ENCODE peak calls at places on chromosome 10, in seven cellular contexts. J is neural crest cell, D is AG04450, I is AG10803, G is brain microvascular endothelial cell, Y is HFF-Myc, L is PC-3. Q is an unnamed sample.

GRCh38 chr10:129462257-129462795 is 4.7 kb upstream of the MGMT start:
- DNase-seq in J (no peak), D (no peak), I (no peak), G (no peak), Y (no peak), L (no peak), Q (no peak)

GRCh38 chr10:96502561-96503267 is 11.0 kb downstream of the TLL2 start:
- DNase-seq in J (no peak), D (no peak), I (no peak), G (no peak), Y (no peak), L (no peak), Q (no peak)

GRCh38 chr10:85430991-85431390 is 935.6 kb downstream of the GRID1 start:
- DNase-seq in J (no peak), D (no peak), I (no peak), G (peak), Y (no peak), L (no peak), Q (no peak)

GRCh38 chr10:45421231-45422097 is 47.4 kb downstream of the ALOX5 start:
- DNase-seq in J (no peak), D (no peak), I (no peak), G (no peak), Y (no peak), L (no peak), Q (no peak)

GRCh38 chr10:97039538-97040247 is 146.1 kb downstream of the SLIT1 start:
- DNase-seq in J (no peak), D (no peak), I (no peak), G (no peak), Y (no peak), L (no peak), Q (no peak)

GRCh38 chr10:47159361-47160228 is 140.4 kb upstream of the GDF10 start:
- DNase-seq in J (no peak), D (no peak), I (peak), G (no peak), Y (peak), L (peak), Q (no peak)

GRCh38 chr10:79139124-79139835 is 70.5 kb downstream of the ZMIZ1 start:
- DNase-seq in J (no peak), D (peak), I (peak), G (peak), Y (no peak), L (no peak), Q (peak)

GRCh38 chr10:35493196-35494118 is 111.7 kb upstream of the GJD4 start:
- DNase-seq in J (no peak), D (no peak), I (no peak), G (no peak), Y (no peak), L (peak), Q (no peak)

GRCh38 chr10:6300106-6300783 is 97.5 kb downstream of the PFKFB3 start:
- DNase-seq in J (no peak), D (peak), I (peak), G (no peak), Y (peak), L (peak), Q (no peak)

GRCh38 chr10:98460837-98461499 is 14.2 kb upstream of the HPS1 start:
- DNase-seq in J (no peak), D (peak), I (peak), G (peak), Y (peak), L (peak), Q (peak)

GRCh38 chr10:122786269-122786668 is 59.4 kb downstream of the CUZD1 start:
- DNase-seq in J (peak), D (no peak), I (peak), G (peak), Y (peak), L (peak), Q (peak)

GRCh38 chr10:74011762-74012161 is 13.8 kb downstream of the VCL start:
- DNase-seq in J (no peak), D (peak), I (peak), G (peak), Y (no peak), L (peak), Q (peak)

GRCh38 chr10:8044908-8045727 is 9.4 kb upstream of the GATA3 start:
- DNase-seq in J (no peak), D (no peak), I (no peak), G (no peak), Y (no peak), L (no peak), Q (no peak)

GRCh38 chr10:21020545-21020944 is 123.4 kb upstream of the NEBL start:
- DNase-seq in J (no peak), D (no peak), I (no peak), G (no peak), Y (no peak), L (peak), Q (peak)

GRCh38 chr10:52438119-52438518 is 124.0 kb downstream of the DKK1 start:
- DNase-seq in J (no peak), D (no peak), I (no peak), G (no peak), Y (no peak), L (no peak), Q (no peak)

GRCh38 chr10:72952189-72952900 is 2.3 kb downstream of the PLA2G12B start:
- DNase-seq in J (no peak), D (no peak), I (no peak), G (no peak), Y (no peak), L (peak), Q (no peak)

GRCh38 chr10:63670291-63670898 is 149.2 kb downstream of the REEP3 start:
- DNase-seq in J (no peak), D (no peak), I (peak), G (no peak), Y (no peak), L (no peak), Q (peak)

GRCh38 chr10:6202684-6203330 is at the start of gene PFKFB3:
- DNase-seq in J (peak), D (peak), I (peak), G (peak), Y (peak), L (peak), Q (peak)

GRCh38 chr10:55311823-55312431 is 510.9 kb upstream of the PCDH15 start:
- DNase-seq in J (no peak), D (no peak), I (no peak), G (no peak), Y (peak), L (peak), Q (no peak)

GRCh38 chr10:35375091-35375765 is 38.9 kb downstream of the CCNY start:
- DNase-seq in J (no peak), D (no peak), I (no peak), G (no peak), Y (no peak), L (peak), Q (peak)

GRCh38 chr10:44557596-44558191 is 172.8 kb upstream of the CXCL12 start:
- DNase-seq in J (no peak), D (no peak), I (peak), G (no peak), Y (no peak), L (no peak), Q (peak)

DNA sequence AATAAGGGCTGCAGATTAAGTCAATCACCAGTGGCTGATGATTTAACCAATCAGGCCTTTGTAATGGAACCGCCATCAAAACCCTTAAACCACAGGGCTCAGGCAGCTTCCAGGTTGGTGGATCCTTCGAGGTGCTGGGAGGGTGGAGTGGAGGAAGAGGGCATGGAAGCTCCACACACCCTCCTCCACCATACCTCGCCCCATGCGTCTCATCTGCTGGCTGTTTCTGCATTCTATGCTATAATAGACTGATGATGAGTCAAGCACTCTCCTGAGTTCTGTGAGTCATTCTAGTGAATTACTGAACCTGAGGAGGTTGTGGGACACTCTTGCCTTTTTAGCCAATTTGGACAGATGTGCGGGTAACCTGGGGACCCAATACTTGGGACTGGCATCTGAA is 43.9 kb downstream of the CHST15 start:
- DNase-seq in J (no peak), D (no peak), I (no peak), G (peak), Y (no peak), L (peak), Q (peak)
- TF ChIP-seq CTCF in J (no peak), D (no peak), I (no peak), G (no peak), Y (no peak), L (no peak), Q (no peak)

DNA sequence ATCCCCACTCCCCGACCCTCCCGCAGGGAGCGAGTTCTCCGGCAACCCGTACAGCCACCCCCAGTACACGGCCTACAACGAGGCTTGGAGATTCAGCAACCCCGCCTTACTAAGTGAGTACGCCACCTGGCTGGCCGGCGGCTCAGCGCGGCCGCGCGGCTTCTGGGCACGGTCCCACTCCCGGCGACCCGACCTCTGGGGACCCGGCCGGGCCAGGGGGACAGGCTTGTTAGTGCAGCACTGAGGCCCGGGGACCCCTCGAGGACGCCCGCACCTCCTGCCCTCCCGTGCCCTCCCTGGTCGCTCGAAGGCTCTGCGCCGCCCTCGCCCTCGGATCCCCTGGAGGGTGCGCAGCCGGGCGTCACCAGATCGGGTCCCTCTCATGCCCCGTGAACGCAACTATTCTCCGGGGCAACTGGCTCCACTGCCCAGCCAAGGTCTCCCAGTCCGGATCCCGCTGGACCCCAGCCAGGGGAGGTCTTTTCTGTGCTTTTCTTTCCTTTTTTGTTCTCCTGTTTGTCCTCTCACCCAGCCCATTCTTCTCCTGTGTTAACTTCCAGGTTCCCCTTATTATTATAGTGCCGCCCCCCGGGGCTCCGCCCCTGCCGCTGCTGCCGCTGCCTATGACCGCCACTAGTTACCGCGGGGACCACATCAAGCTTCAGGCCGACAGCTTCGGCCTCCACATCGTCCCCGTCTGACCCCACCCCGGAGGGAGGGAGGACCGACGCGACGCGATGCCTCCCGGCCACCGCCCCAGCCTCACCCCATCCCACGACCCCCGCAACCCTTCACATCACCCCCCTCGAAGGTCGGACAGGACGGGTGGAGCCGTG is 81.8 kb downstream of the PAX2 start:
- DNase-seq in J (no peak), D (no peak), I (no peak), G (no peak), Y (no peak), L (no peak), Q (no peak)
- TF ChIP-seq CTCF in J (peak), D (no peak), I (no peak), G (peak), Y (no peak), L (peak), Q (no peak)

DNA sequence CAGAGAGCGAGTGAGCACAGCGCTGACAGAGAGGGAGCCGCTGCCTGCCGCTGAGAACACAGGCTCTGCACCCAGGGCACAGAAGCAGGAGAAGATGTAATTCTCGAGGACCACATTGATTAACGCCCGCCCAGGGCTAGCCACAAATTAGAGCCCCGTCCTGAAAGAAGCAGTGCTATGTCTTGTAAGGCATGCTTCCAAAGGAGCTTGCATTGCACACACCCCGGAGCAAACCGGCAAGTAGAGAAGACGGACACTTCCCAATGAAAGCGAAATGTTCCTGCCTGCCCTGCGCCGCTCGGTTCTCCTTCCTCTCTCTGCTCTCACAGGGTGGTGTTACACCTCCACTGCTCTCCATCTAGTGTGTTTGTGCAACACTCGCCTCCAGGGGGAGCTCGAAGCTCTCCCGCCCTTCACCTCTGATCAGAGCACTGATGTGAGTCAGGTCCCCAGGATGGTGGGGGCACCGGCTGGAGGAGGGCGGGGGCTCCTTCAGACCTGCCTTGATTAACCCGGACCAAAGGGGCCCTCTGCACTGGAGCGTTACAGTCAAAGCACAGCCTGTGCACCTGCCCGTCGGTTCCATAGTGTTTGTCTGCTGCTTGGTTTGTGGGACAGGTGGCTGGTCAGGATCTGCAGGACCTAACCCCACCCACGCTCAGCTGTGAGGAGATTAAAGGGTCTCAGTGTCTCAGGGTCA is 316.5 kb downstream of the ADARB2 start:
- DNase-seq in J (peak), D (no peak), I (no peak), G (peak), Y (no peak), L (peak), Q (peak)
- TF ChIP-seq CTCF in J (peak), D (no peak), I (no peak), G (peak), Y (peak), L (peak), Q (peak)

GRCh38 chr10:60441515-60441914 is 51.8 kb upstream of the ANK3 start:
- DNase-seq in J (no peak), D (no peak), I (peak), G (no peak), Y (no peak), L (peak), Q (peak)
- TF ChIP-seq CTCF in J (peak), D (peak), I (peak), G (peak), Y (peak), L (peak), Q (peak)

DNA sequence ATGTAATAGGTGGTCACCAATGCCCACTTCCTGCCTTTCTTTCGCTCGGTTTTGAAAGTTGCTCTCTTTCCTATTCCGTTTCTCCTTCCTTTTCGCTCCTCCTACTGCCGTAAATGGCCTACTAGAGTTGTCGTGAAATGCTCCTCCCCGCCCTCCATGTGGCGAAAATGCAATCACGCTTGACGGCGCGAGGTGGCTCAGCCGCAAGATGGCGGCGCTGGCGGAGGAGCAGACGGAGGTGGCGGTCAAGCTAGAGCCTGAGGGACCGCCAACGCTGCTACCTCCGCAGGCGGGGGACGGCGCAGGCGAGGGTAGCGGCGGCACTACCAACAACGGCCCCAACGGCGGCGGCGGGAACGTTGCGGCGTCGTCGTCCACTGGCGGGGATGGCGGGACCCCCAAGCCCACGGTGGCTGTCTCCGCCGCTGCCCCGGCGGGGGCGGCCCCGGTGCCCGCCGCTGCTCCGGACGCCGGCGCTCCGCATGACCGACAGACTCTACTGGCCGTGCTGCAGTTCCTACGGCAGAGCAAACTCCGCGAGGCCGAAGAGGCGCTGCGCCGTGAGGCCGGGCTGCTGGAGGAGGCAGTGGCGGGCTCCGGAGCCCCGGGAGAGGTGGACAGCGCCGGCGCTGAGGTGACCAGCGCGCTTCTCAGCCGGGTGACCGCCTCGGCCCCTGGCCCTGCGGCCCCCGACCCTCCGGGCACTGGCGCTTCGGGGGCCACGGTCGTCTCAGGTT is at the start of gene TAF5:
- DNase-seq in J (peak), D (peak), I (peak), G (peak), Y (peak), L (peak), Q (peak)
- TF ChIP-seq CTCF in J (no peak), D (no peak), I (no peak), G (no peak), Y (no peak), L (no peak), Q (no peak)

Q was measured in cardiac fibroblast.